ENCODE peak calls at places on chromosomes 11 and 22, in eight cellular contexts. Z is cardiac fibroblast, K is AG04450, N is stomach, H is IMR-90, V is SK-N-SH, M is cardiac muscle cell, P is HL-60. L is an unnamed sample.

GRCh38 chr11:28537822-28538221 is 429.6 kb downstream of the METTL15 start:
- DNase-seq in K (no peak), H (peak), P (no peak), M (no peak), V (no peak), N (no peak), Z (no peak), L (no peak)

GRCh38 chr11:114026355-114026754 is 33.2 kb upstream of the ZBTB16 start:
- DNase-seq in M (peak), H (no peak), V (no peak), K (no peak), N (no peak), Z (peak), P (peak), L (no peak)

GRCh38 chr22:19891350-19892248 is 36.9 kb upstream of the GNB1L start:
- DNase-seq in M (peak), P (peak), K (peak), H (peak), V (peak), N (no peak), Z (peak), L (no peak)

GRCh38 chr22:46611189-46611588 is 9.0 kb upstream of the GRAMD4 start:
- DNase-seq in P (no peak), K (no peak), Z (no peak), V (no peak), M (no peak), H (no peak), N (no peak), L (no peak)

GRCh38 chr22:43249789-43250188 is 62.9 kb upstream of the TTLL12 start:
- DNase-seq in P (no peak), K (no peak), H (no peak), M (no peak), Z (no peak), N (no peak), V (no peak), L (no peak)

GRCh38 chr22:48663297-48663696 is 1164.4 kb downstream of the BRD1 start:
- DNase-seq in M (no peak), H (no peak), K (no peak), Z (no peak), V (no peak), N (no peak), P (peak), L (no peak)

GRCh38 chr11:7019500-7020182 is 505 bp downstream of the ZNF214 start:
- DNase-seq in M (peak), Z (peak), K (no peak), N (no peak), V (no peak), H (peak), P (no peak), L (no peak)

GRCh38 chr11:1198766-1199688 is 23.8 kb upstream of the MUC5B start:
- DNase-seq in Z (no peak), M (no peak), P (no peak), N (peak), V (peak), K (no peak), H (no peak), L (peak)

GRCh38 chr11:6542727-6543126 is 45.6 kb downstream of the DNHD1 start:
- DNase-seq in Z (no peak), P (no peak), H (no peak), K (no peak), N (no peak), V (no peak), M (no peak), L (no peak)

GRCh38 chr11:70129051-70129592 is 51.0 kb downstream of the ANO1 start:
- DNase-seq in V (no peak), M (peak), H (no peak), Z (no peak), P (no peak), N (no peak), K (no peak), L (no peak)

GRCh38 chr22:32847067-32847491 is 45.6 kb downstream of the TIMP3 start:
- DNase-seq in K (no peak), H (no peak), V (no peak), Z (peak), P (no peak), M (peak), N (no peak), L (no peak)

GRCh38 chr22:19709063-19709769 is 5.1 kb upstream of the SEPTIN5 start:
- DNase-seq in K (no peak), V (peak), N (no peak), M (no peak), P (no peak), Z (no peak), H (no peak), L (no peak)

GRCh38 chr11:69394902-69395690 is 86.4 kb upstream of the LINC01488 start:
- DNase-seq in P (no peak), Z (no peak), V (no peak), H (no peak), K (no peak), N (no peak), M (no peak), L (no peak)

GRCh38 chr11:35138949-35139881 is at the start of gene CD44:
- DNase-seq in M (peak), V (peak), K (peak), Z (peak), P (no peak), H (peak), N (peak), L (peak)

GRCh38 chr22:29184886-29185575 is 20.7 kb upstream of the EMID1 start:
- DNase-seq in K (no peak), H (no peak), P (no peak), Z (no peak), N (no peak), V (no peak), M (no peak), L (no peak)

GRCh38 chr11:13761712-13762111 is 93.2 kb downstream of the FAR1 start:
- DNase-seq in P (no peak), H (peak), K (no peak), V (no peak), Z (peak), N (no peak), M (peak), L (no peak)

GRCh38 chr11:112614605-112615004 is 346.6 kb upstream of the NCAM1 start:
- DNase-seq in N (no peak), V (no peak), Z (no peak), M (no peak), K (no peak), P (no peak), H (no peak), L (no peak)

GRCh38 chr11:76257040-76257730 is 50.9 kb upstream of the WNT11 start:
- DNase-seq in Z (no peak), K (no peak), M (no peak), N (no peak), V (no peak), H (no peak), P (no peak), L (no peak)

GRCh38 chr22:43876866-43877509 is 14.7 kb upstream of the SULT4A1 start:
- DNase-seq in H (no peak), M (no peak), P (no peak), N (no peak), Z (no peak), K (no peak), V (no peak), L (no peak)

GRCh38 chr22:38317237-38317994 is at the start of gene CSNK1E:
- DNase-seq in V (peak), M (peak), N (peak), K (no peak), Z (peak), P (peak), H (peak), L (peak)

GRCh38 chr22:24894220-24894975 is 52.1 kb downstream of the LHFPL7 start:
- DNase-seq in K (peak), M (peak), Z (peak), H (peak), N (peak), P (peak), V (peak), L (no peak)

GRCh38 chr11:68839054-68839865 is 2.5 kb downstream of the CPT1A start:
- DNase-seq in Z (peak), M (peak), P (peak), H (peak), V (peak), K (peak), N (peak), L (peak)

GRCh38 chr11:64096835-64097234 is 61.1 kb downstream of the FLRT1 start:
- DNase-seq in Z (no peak), M (no peak), P (no peak), N (no peak), H (no peak), V (no peak), K (no peak), L (no peak)

GRCh38 chr22:37771702-37772427 is 35.9 kb upstream of the GCAT start:
- DNase-seq in V (no peak), N (no peak), H (no peak), M (no peak), Z (no peak), P (no peak), K (no peak), L (no peak)

GRCh38 chr11:96967616-96968015 is 577.8 kb downstream of the JRKL start:
- DNase-seq in H (no peak), N (no peak), M (no peak), V (no peak), Z (peak), P (no peak), K (no peak), L (no peak)

GRCh38 chr11:129992161-129992944 is 10.3 kb downstream of the PRDM10 start:
- DNase-seq in H (peak), V (peak), N (peak), M (peak), Z (peak), K (no peak), P (peak), L (peak)

GRCh38 chr11:48031602-48032001 is 51.2 kb downstream of the PTPRJ start:
- DNase-seq in H (no peak), V (no peak), K (no peak), M (no peak), N (no peak), Z (no peak), P (no peak), L (no peak)

GRCh38 chr11:68040957-68041591 is 2.2 kb downstream of the TCIRG1 start:
- DNase-seq in P (peak), K (no peak), M (no peak), H (no peak), V (peak), N (no peak), Z (no peak), L (no peak)

GRCh38 chr11:44066732-44067131 is 662 bp downstream of the ACCS start:
- DNase-seq in M (peak), P (no peak), H (peak), N (no peak), V (peak), K (peak), Z (peak), L (no peak)

GRCh38 chr11:20477418-20478090 is 90.0 kb downstream of the PRMT3 start:
- DNase-seq in Z (no peak), K (no peak), H (no peak), N (no peak), M (no peak), V (no peak), P (no peak), L (no peak)

GRCh38 chr11:9693801-9694553 is 30.1 kb downstream of the SWAP70 start:
- DNase-seq in H (no peak), N (no peak), V (no peak), M (no peak), P (no peak), K (no peak), Z (no peak), L (no peak)

GRCh38 chr22:30386608-30386959 is 627 bp downstream of the RNF215 start:
- DNase-seq in M (no peak), K (no peak), V (no peak), Z (no peak), N (no peak), H (no peak), P (no peak), L (no peak)

GRCh38 chr11:17568944-17569343 is 21.9 kb downstream of the OTOG start:
- DNase-seq in V (no peak), P (no peak), H (no peak), Z (no peak), N (no peak), K (no peak), M (no peak), L (peak)

GRCh38 chr11:69004411-69005182 is 8.4 kb downstream of the MRGPRF start:
- DNase-seq in Z (no peak), N (no peak), H (no peak), V (peak), P (no peak), K (no peak), M (no peak), L (no peak)

GRCh38 chr22:22573047-22573889 is 14.2 kb upstream of the PRAME start:
- DNase-seq in Z (no peak), P (no peak), K (no peak), V (no peak), N (no peak), H (no peak), M (no peak), L (no peak)

GRCh38 chr11:129846508-129847335 is 31.1 kb downstream of the TMEM45B start:
- DNase-seq in P (no peak), M (peak), K (peak), V (no peak), H (peak), N (no peak), Z (peak), L (no peak)

GRCh38 chr11:13384837-13385417 is 78.1 kb downstream of the BTBD10 start:
- DNase-seq in Z (peak), V (peak), M (peak), H (peak), P (no peak), N (no peak), K (peak), L (no peak)

GRCh38 chr22:41768420-41768819 is 32.1 kb upstream of the CCDC134 start:
- DNase-seq in Z (peak), V (no peak), N (no peak), H (peak), M (peak), K (no peak), P (peak), L (no peak)

GRCh38 chr22:46052801-46053562 is 76.0 kb upstream of the WNT7B start:
- DNase-seq in V (peak), M (peak), N (peak), H (no peak), K (no peak), Z (peak), P (no peak), L (no peak)

GRCh38 chr11:82494988-82495432 is 238.7 kb downstream of the FAM181B start:
- DNase-seq in H (no peak), N (no peak), Z (no peak), V (peak), K (no peak), M (no peak), P (no peak), L (no peak)
- TF ChIP-seq CTCF in H (peak), N (no peak), Z (no peak), V (peak), K (peak), M (no peak), P (peak), L (peak)

DNA sequence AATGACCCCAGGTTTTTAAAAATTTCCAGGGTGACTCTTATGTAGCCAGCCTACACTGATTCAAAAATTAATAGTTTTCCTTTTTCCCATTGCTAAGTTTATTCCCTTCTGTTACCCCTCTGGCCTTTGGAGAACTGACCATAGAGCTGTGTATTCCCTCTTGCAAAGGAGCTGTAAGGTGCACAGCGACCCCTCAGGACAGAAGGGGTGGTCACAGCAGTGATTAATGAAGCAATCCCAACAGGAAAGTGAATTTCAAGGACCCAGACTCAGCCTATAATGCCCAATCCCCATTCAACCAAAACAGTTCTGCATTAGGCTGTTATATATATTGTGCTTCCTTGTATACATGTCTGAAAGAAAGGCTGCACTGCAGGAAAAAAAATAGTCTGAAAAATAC is 147.1 kb downstream of the WT1 start:
- DNase-seq in P (no peak), Z (no peak), V (no peak), M (no peak), H (no peak), K (no peak), N (no peak), L (no peak)
- TF ChIP-seq CTCF in P (no peak), Z (no peak), V (peak), M (no peak), H (no peak), K (peak), N (no peak), L (no peak)

GRCh38 chr11:37141707-37142106 is 543.7 kb upstream of the RAG2 start:
- DNase-seq in Z (no peak), H (no peak), P (no peak), V (no peak), N (no peak), K (no peak), M (peak), L (no peak)
- TF ChIP-seq CTCF in Z (no peak), H (no peak), P (no peak), V (no peak), N (no peak), K (no peak), M (no peak), L (no peak)

DNA sequence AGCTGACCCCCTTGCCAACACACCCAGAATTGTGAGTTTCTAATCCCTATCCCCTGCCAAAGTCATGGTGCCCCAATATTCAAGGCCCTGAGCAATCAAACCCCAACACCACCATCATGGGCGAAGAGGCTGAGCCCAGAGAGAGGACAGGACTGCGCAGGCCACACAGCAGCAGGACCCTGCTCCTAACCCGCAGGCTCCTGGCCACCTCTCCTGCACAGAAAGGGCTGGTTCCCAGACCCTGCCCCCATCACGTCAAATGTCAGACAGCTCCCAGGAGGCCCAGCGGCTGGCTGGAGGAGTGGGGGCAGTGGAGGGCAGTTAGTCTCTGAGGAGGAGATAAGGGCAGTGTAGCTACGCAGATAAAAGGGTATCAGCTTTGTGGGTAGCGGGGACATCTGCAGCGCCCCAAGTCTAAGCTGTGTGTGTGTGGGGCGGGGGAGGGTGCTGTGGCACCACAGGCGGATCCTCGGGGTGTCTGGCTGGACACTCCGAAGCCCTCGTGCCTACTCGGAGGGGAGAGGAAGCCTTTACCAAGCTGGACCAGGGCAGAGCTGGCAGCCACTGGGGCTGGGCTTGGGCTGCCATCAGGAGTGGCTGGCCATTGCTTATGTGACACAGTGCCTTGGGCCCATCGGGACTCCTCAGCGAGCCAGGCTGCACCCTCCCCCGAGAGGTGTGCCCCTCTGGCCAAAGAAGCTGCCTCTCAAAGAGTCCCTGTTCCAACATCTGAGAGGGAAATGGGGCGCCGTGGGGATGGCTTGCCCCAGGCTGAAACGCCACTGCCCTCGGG is 21.5 kb downstream of the FADS3 start:
- DNase-seq in K (no peak), H (no peak), M (peak), V (no peak), N (no peak), P (no peak), Z (no peak), L (peak)
- TF ChIP-seq CTCF in K (no peak), H (no peak), M (no peak), V (no peak), N (no peak), P (no peak), Z (no peak), L (no peak)

GRCh38 chr22:39383841-39384625 is 15.5 kb upstream of the TAB1 start:
- DNase-seq in Z (peak), P (no peak), V (no peak), M (no peak), K (no peak), H (peak), N (no peak), L (no peak)

GRCh38 chr22:39381930-39382329 is 17.6 kb upstream of the TAB1 start:
- DNase-seq in M (no peak), N (no peak), Z (no peak), K (no peak), V (no peak), P (no peak), H (no peak), L (no peak)

GRCh38 chr22:39388261-39389011 is 11.1 kb upstream of the TAB1 start:
- DNase-seq in Z (peak), K (peak), M (peak), N (peak), H (peak), P (peak), V (peak), L (peak)

GRCh38 chr22:39382410-39382809 is 17.2 kb upstream of the TAB1 start:
- DNase-seq in K (no peak), P (no peak), H (no peak), N (no peak), Z (no peak), M (no peak), V (no peak), L (no peak)

GRCh38 chr22:39384750-39385480 is 14.7 kb upstream of the TAB1 start:
- DNase-seq in M (peak), K (no peak), P (no peak), H (peak), N (no peak), Z (peak), V (peak), L (no peak)
- TF ChIP-seq CTCF in M (peak), K (peak), P (no peak), H (peak), N (no peak), Z (peak), V (peak), L (peak)